ENCODE peak calls at places on chromosomes 6 and 20, in seven cellular contexts. B, F, O, V, E, S and R are unnamed samples.

GRCh38 chr6:104527761-104528415 is 331.8 kb downstream of the HACE1 start:
- DNase-seq in S (no peak), F (peak; percentile 25), O (no peak), B (peak; percentile 61), V (peak; percentile 27), E (peak; percentile 54), R (peak; percentile 89)

GRCh38 chr6:36947570-36948351 is 6.8 kb upstream of the PI16 start:
- DNase-seq in E (peak; percentile 51), V (peak; percentile 79), S (peak; percentile 39), O (no peak), B (peak; percentile 28), F (peak; percentile 23), R (peak; percentile 36)

GRCh38 chr6:116218172-116218633 is 35.7 kb downstream of the TSPYL4 start:
- DNase-seq in O (no peak), S (no peak), V (no peak), B (no peak), E (no peak), F (no peak), R (no peak)

GRCh38 chr6:7241709-7242645 is 71.0 kb downstream of the SSR1 start:
- DNase-seq in E (peak; percentile 27), V (no peak), O (no peak), B (no peak), S (no peak), F (peak; percentile 40), R (no peak)

GRCh38 chr6:53359843-53360834 is 11.4 kb upstream of the ELOVL5 start:
- DNase-seq in O (no peak), S (no peak), E (no peak), B (no peak), F (peak; percentile 45), V (no peak), R (no peak)

GRCh38 chr6:42841844-42842584 is 37.4 kb upstream of the RPL7L1 start:
- DNase-seq in F (no peak), O (no peak), V (no peak), E (peak; percentile 25), S (no peak), B (no peak), R (no peak)

GRCh38 chr6:110748458-110748857 is 66.8 kb downstream of the CDK19 start:
- DNase-seq in E (no peak), O (no peak), S (no peak), B (no peak), F (no peak), V (no peak), R (no peak)

GRCh38 chr6:45661667-45662066 is 283.9 kb upstream of the SUPT3H start:
- DNase-seq in V (no peak), F (peak; percentile 88), E (no peak), B (no peak), S (no peak), O (no peak), R (no peak)

GRCh38 chr20:43911066-43911465 is 3.6 kb upstream of the TOX2 start:
- DNase-seq in O (no peak), V (peak; percentile 76), F (peak; percentile 80), E (no peak), S (peak; percentile 38), B (no peak), R (peak; percentile 63)

GRCh38 chr6:971981-972640 is 279.2 kb upstream of the EXOC2 start:
- DNase-seq in B (no peak), E (no peak), V (peak; percentile 16), S (no peak), O (no peak), F (no peak), R (no peak)

GRCh38 chr20:51382986-51383821 is 159.3 kb downstream of the NFATC2 start:
- DNase-seq in E (no peak), O (no peak), V (no peak), B (no peak), S (no peak), F (no peak), R (no peak)
- H3K9ac ChIP-seq in E (no peak overlapping the region), O (no peak overlapping the region), V (no peak overlapping the region), B (no peak overlapping the region), S (no peak overlapping the region), F (no peak overlapping the region), R (no peak overlapping the region)

GRCh38 chr6:44493593-44493992 is 106.1 kb downstream of the CDC5L start:
- DNase-seq in V (no peak), E (no peak), F (no peak), S (no peak), B (no peak), O (no peak), R (no peak)
- H3K9ac ChIP-seq in V (peak overlapping the region; percentile 7), E (no peak overlapping the region), F (no peak overlapping the region), S (no peak overlapping the region), B (no peak overlapping the region), O (no peak overlapping the region), R (no peak overlapping the region)

GRCh38 chr6:140047321-140047720 is 672.9 kb upstream of the CITED2 start:
- DNase-seq in O (no peak), B (no peak), S (no peak), V (no peak), F (no peak), E (no peak), R (no peak)

GRCh38 chr6:140050232-140050995 is 676.0 kb upstream of the CITED2 start:
- DNase-seq in V (peak; percentile 44), E (peak; percentile 10), B (no peak), S (no peak), O (no peak), F (peak; percentile 84), R (no peak)

GRCh38 chr6:140051521-140052455 is 677.3 kb upstream of the CITED2 start:
- DNase-seq in E (no peak), B (no peak), O (no peak), S (no peak), F (peak; percentile 99), V (peak; percentile 95), R (no peak)

GRCh38 chr6:140048202-140048790 is 673.8 kb upstream of the CITED2 start:
- DNase-seq in V (no peak), F (no peak), E (no peak), O (no peak), B (no peak), S (no peak), R (no peak)

DNA sequence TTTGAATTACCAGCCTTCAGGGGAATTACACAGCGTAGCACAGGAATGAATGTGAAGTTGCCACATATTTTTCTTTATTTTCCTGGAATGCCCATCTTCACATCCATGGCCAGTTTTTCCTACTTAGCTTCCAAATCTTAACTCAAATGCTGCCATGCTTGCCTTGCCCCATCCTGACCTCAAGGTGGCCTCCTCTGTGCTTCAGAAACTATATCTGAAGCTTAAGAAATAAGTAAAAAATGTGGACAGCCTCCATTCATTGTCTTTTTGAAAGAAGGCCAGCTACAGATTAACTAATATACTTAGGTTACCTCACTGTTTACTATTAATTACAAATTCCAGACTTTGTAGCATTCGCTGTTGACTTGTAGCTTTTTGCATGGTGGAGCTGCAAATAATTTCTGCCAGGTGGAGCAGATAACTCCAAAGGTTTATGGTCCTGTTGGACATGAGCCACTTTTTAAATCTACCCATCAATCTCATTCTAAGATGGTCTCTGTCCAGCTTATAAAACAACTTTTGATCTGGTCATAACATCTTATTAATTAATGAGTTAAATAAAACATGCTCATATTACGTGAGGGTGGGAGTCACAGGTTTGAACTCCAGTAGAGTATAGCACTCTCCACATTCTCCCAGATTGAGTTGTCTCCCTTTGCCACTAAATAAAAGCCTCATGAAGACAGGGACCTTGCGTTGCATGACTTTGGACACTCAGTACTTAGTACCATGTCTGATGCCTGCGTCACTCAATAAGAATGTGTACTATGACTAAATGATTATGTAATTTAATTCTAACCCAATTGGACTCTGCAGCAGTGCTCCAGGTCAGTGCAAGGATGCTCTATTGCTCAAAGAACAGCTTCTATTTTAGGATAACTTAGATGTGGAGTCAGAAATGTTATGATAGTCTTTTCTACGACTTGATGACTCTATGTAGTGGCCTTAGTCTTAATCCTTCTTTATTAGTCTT is 678.6 kb upstream of the CITED2 start:
- DNase-seq in S (no peak), O (no peak), V (peak; percentile 8), F (peak; percentile 46), B (no peak), E (peak; percentile 41), R (peak; percentile 49)
- H3K9ac ChIP-seq in S (no peak overlapping the region), O (no peak overlapping the region), V (no peak overlapping the region), F (no peak overlapping the region), B (no peak overlapping the region), E (no peak overlapping the region), R (no peak overlapping the region)

DNA sequence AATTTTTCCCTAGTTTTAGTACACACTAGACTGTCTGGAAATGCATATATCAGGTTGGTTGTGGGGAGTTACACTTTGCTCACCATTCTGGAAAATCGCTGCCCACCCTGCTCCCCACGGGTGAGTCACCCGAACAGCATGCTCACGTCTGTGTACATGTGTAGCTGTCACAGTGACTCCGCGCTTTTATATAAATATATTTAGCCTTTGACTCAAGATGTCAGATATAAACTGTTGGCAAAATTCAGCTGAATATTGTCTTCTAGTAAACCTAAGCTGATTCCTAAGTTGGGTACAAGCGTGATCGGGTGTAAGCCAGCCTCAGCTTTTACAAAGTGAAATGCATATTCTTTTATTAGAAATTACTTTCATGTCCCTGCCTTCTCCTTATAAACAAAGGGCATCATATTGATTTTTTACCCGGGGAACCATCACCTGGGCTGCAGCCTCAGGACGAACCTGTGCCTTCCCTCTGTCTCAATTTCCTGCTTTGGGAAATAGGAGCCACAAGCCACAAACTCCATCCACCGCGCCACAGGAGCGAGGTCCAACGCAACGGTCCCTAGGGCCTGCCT is 4.3 kb downstream of the SDCBP2 start:
- DNase-seq in V (no peak), O (no peak), E (no peak), B (no peak), F (peak; percentile 81), S (no peak), R (peak; percentile 27)
- H3K9ac ChIP-seq in V (peak overlapping the region; percentile 99), O (peak overlapping the region; percentile 84), E (peak overlapping the region; percentile 98), B (peak overlapping the region; percentile 79), F (peak overlapping the region; percentile 99), S (peak overlapping the region; percentile 99), R (peak overlapping the region; percentile 98)

DNA sequence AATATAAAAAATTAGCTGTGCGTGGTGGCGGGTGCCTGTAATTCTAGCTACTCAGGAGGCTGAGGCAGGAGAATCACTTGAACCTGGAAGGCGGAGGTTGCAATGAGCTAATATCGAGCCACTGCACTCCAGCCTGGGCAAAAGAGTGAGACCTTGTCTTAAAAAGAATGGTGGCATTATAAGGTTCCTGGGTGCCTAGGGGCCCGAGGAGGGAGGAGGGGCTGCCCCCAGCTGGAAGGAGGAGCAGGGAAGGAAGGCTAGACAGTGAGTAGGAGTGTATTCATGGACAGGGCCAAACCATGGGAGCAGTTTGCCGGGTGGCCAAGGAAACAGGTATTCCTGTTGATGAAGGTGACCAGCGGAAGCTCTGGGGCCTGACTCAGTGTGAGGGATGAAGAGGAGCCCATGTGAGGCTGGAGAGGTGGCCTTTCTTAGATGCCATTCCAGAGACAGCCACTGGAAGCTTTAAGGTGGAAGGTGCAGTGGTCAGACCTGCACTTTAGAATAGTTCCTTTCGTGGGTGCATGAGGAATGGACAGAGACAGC is 24.2 kb downstream of the MANBAL start:
- DNase-seq in E (no peak), V (no peak), F (no peak), B (no peak), S (no peak), O (no peak), R (no peak)
- H3K9ac ChIP-seq in E (no peak overlapping the region), V (no peak overlapping the region), F (no peak overlapping the region), B (no peak overlapping the region), S (no peak overlapping the region), O (no peak overlapping the region), R (no peak overlapping the region)

DNA sequence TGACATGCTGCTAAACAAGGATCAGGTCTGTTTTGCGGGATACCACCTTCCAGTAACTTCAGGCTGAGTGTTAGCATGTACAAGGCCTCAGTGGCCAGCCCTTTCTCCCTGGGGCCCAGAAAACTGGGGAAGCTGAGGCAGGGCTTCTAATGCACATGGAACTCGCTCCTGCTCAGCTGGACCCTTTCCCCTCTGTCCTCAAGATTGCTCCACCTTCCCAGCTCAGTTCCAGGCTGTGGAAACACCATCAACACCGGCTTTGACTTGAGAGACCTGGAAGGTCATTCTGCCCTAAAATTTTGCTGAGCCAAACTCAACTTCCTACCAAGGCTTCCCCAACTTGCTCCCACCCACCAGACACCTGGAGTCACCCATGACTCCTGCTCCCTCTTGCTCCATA is 4.2 kb upstream of the BLCAP start:
- DNase-seq in F (no peak), O (no peak), V (no peak), E (no peak), B (peak; percentile 8), S (no peak), R (no peak)
- H3K9ac ChIP-seq in F (no peak overlapping the region), O (no peak overlapping the region), V (no peak overlapping the region), E (no peak overlapping the region), B (no peak overlapping the region), S (no peak overlapping the region), R (no peak overlapping the region)